ENCODE peak calls at places on chromosome 10, in seven cellular contexts. P is HCT116, E is K562, U is HepG2, X is H1, K is SK-N-SH, Y is GM12878. C is an unnamed sample.

GRCh38 chr10:18079665-18080295 is 60.4 kb upstream of the CACNB2 start:
- DNase-seq in P (no peak), E (no peak), U (no peak), X (no peak), K (no peak), Y (no peak), C (no peak)

GRCh38 chr10:122847782-122848604 is 2.3 kb upstream of the CUZD1 start:
- DNase-seq in P (no peak), E (no peak), U (no peak), X (no peak), K (no peak), Y (no peak), C (no peak)

GRCh38 chr10:101840741-101841453 is 2.7 kb downstream of the KCNIP2 start:
- DNase-seq in P (peak), E (peak), U (peak), X (peak), K (peak), Y (no peak), C (peak)

GRCh38 chr10:119546009-119546408 is 3.5 kb upstream of the RGS10 start:
- DNase-seq in P (no peak), E (no peak), U (no peak), X (no peak), K (no peak), Y (no peak), C (peak)

GRCh38 chr10:24952701-24953349 is 419 bp upstream of the PRTFDC1 start:
- DNase-seq in P (no peak), E (peak), U (no peak), X (no peak), K (peak), Y (no peak), C (peak)

GRCh38 chr10:78215645-78216044 is 182.0 kb downstream of the RPS24 start:
- DNase-seq in P (no peak), E (no peak), U (no peak), X (no peak), K (no peak), Y (no peak), C (no peak)

GRCh38 chr10:127977368-127978009 is 70.6 kb downstream of the PTPRE start:
- DNase-seq in P (no peak), E (no peak), U (no peak), X (no peak), K (peak), Y (no peak), C (no peak)

GRCh38 chr10:89217057-89217990 is 10.2 kb upstream of the CH25H start:
- DNase-seq in P (peak), E (no peak), U (peak), X (peak), K (peak), Y (peak), C (peak)

GRCh38 chr10:63423489-63423888 is 42.3 kb downstream of the JMJD1C start:
- DNase-seq in P (no peak), E (no peak), U (no peak), X (no peak), K (no peak), Y (no peak), C (no peak)

GRCh38 chr10:88881922-88882645 is 2.0 kb downstream of the STAMBPL1 start:
- DNase-seq in P (no peak), E (no peak), U (no peak), X (no peak), K (no peak), Y (no peak), C (no peak)

GRCh38 chr10:6701289-6701688 is 121.2 kb upstream of the PRKCQ start:
- DNase-seq in P (no peak), E (no peak), U (no peak), X (peak), K (no peak), Y (no peak), C (peak)

GRCh38 chr10:73655257-73655989 is 406 bp downstream of the SYNPO2L start:
- DNase-seq in P (no peak), E (no peak), U (no peak), X (no peak), K (no peak), Y (no peak), C (no peak)

GRCh38 chr10:125000366-125001312 is 58.7 kb downstream of the ZRANB1 start:
- DNase-seq in P (no peak), E (no peak), U (no peak), X (no peak), K (peak), Y (no peak), C (no peak)

GRCh38 chr10:64103750-64104149 is 582.5 kb downstream of the REEP3 start:
- DNase-seq in P (no peak), E (no peak), U (no peak), X (no peak), K (no peak), Y (no peak), C (no peak)

GRCh38 chr10:88651131-88651541 is 13.1 kb upstream of the LIPF start:
- DNase-seq in P (no peak), E (no peak), U (no peak), X (no peak), K (no peak), Y (no peak), C (no peak)

GRCh38 chr10:4246881-4247358 is 461.9 kb upstream of the KLF6 start:
- DNase-seq in P (no peak), E (no peak), U (no peak), X (no peak), K (no peak), Y (no peak), C (no peak)

GRCh38 chr10:132132391-132132841 is 54.3 kb upstream of the DPYSL4 start:
- DNase-seq in P (no peak), E (no peak), U (no peak), X (no peak), K (peak), Y (no peak), C (no peak)

DNA sequence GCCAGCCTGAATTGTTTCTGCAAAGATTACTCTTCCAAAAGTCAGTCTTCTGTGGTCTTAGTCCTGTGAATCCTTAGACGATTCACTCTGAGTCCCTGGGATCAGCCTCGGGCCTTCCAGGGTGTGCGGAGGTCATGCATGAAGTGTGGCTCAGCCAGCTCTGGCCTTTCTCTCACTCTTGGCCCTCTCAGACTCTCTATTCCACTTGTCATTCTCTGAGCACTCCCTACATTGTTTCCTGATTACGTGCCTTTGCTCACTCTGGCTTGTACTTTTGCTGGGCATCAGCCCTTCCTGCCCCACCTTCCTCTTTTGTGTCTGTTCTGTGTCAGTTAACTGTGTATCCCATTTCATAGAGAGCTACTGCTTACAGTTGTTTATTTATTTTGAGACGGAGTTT is 36.0 kb downstream of the CCNY start:
- DNase-seq in P (no peak), E (no peak), U (no peak), X (no peak), K (no peak), Y (no peak), C (no peak)
- TF ChIP-seq JUND in P (no peak), E (no peak), U (no peak), X (no peak), K (no peak), Y (no peak), C (no peak)

GRCh38 chr10:33660329-33660728 is 325.9 kb upstream of the NRP1 start:
- DNase-seq in P (no peak), E (no peak), U (no peak), X (peak), K (no peak), Y (no peak), C (no peak)

GRCh38 chr10:33657913-33658312 is 323.4 kb upstream of the NRP1 start:
- DNase-seq in P (no peak), E (no peak), U (no peak), X (no peak), K (no peak), Y (no peak), C (no peak)

GRCh38 chr10:33665512-33665911 is 331.0 kb upstream of the NRP1 start:
- DNase-seq in P (no peak), E (no peak), U (no peak), X (no peak), K (no peak), Y (no peak), C (no peak)

GRCh38 chr10:33664070-33664469 is 329.6 kb upstream of the NRP1 start:
- DNase-seq in P (no peak), E (no peak), U (no peak), X (no peak), K (no peak), Y (no peak), C (no peak)

GRCh38 chr10:33661580-33662269 is 327.3 kb upstream of the NRP1 start:
- DNase-seq in P (no peak), E (no peak), U (peak), X (no peak), K (peak), Y (no peak), C (peak)
- TF ChIP-seq JUND in P (no peak), E (no peak), U (no peak), X (no peak), K (no peak), Y (no peak), C (no peak)

GRCh38 chr10:58467931-58468635 is 44.6 kb upstream of the BICC1 start:
- DNase-seq in P (no peak), E (no peak), U (peak), X (no peak), K (no peak), Y (no peak), C (peak)
- TF ChIP-seq JUND in P (no peak), E (no peak), U (no peak), X (no peak), K (no peak), Y (no peak), C (no peak)

DNA sequence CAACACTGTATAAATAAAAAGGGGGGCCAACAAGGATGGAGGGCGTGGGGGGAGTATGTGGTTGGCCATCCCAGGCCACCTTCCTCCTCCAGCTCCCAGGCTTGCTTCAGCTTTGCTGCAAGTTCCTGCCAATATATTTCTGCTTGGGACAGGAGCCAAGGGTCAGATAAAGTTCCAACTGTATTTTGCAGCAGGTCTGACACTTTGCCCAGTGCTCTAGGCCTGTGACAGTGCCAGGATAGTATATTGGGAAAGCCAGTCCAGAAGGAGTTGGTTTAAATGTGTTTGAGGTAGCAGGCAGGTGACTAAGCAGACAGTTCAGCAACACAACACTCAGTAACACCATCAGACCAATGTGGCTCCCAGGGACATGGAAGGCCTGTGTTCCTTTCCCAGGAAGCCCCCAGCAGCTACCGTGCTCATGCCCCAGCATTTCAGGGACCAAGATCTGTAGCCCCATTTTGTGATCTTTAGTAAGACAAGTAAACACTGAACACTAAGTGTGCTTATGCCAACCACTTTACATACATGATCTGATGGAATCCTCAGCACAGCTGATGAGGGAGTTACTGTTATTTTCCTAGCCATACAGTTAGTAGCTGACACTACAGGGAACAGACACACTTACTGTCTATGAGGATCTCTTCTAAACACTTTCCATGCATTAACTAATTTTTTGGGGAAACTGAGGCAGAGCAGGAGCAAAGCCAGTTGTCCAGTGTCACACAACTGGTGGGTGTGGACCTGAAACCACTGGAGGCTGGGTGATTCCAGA is 38.9 kb downstream of the DNAJB12 start:
- DNase-seq in P (no peak), E (no peak), U (no peak), X (no peak), K (no peak), Y (no peak), C (peak)
- TF ChIP-seq JUND in P (no peak), E (no peak), U (no peak), X (no peak), K (no peak), Y (no peak), C (no peak)

GRCh38 chr10:26278295-26278694 is 61.7 kb downstream of the GAD2 start:
- DNase-seq in P (no peak), E (no peak), U (no peak), X (no peak), K (no peak), Y (no peak), C (no peak)

GRCh38 chr10:26269754-26270153 is 53.2 kb downstream of the GAD2 start:
- DNase-seq in P (peak), E (no peak), U (peak), X (no peak), K (peak), Y (no peak), C (peak)

DNA sequence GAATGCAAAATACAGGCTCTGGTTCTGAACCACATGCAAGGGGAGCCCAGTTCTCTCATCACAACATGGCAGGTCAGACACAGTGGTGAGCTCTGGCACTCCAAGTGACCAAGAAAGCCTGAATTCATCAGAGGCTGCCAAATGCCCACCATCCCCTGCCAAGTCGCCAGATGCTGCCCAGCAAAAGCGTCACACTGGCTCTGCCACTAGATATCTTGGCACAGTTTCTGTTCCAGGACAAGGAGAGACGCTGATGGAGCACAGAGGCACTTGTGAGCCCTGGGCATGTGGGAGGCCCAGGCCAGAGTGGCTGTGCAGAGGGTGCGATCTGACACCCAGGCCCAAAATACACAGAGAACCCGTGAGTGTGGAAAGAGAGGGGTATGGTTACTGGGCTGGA is 57.8 kb downstream of the GAD2 start:
- DNase-seq in P (no peak), E (no peak), U (no peak), X (no peak), K (no peak), Y (no peak), C (no peak)
- TF ChIP-seq JUND in P (no peak), E (no peak), U (no peak), X (no peak), K (no peak), Y (no peak), C (no peak)

DNA sequence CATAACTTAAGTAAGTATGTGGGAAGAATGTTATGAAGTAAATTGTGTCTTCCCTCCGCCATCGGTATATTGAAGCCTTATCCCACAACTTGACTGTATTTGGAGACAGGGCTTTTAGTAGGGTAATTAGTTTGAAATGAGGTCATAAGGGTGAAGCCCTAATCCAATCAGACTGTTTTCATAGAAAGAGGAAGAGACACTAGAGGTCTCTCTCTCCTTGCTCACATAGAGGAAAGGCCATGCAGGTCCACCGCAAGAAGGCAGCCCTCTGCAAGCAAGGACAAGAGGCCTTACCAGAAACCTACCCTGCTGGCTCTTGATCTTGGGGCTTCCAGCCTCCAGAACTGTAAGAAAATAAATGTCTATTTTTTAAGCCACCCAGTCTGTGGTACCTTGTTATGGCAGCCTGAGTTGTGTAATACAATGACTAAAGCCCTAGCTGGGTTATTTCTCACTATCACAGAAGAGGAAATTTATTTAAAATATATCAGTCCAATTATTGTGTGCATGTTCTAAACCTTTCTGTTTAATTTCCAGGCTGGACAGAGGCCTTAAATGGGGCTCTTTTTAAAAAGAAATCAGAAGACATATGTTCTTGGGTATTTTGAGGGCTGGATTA is 12.7 kb upstream of the TMEM26 start:
- DNase-seq in P (no peak), E (no peak), U (no peak), X (no peak), K (no peak), Y (no peak), C (no peak)
- TF ChIP-seq JUND in P (no peak), E (peak), U (no peak), X (no peak), K (no peak), Y (no peak), C (no peak)

C was measured in T47D.